ENCODE peak calls at places on chromosomes 11 and 22, in seven cellular contexts. Q is A549, G is stomach, J is tibial artery, W is transverse colon, C is thoracic aorta, D is MM.1S. N is an unnamed sample.
A peak's percentile ranks its signal among the peaks of the same experiment; 100 is the strongest.

GRCh38 chr11:95232666-95233065 is 1.7 kb upstream of the SESN3 start:
- DNase-seq in Q (no peak), G (no peak), J (no peak), W (no peak), C (no peak), D (peak; percentile 59), N (no peak)

GRCh38 chr11:61913699-61914395 is 3.5 kb downstream of the RAB3IL1 start:
- DNase-seq in Q (no peak), G (no peak), J (no peak), W (no peak), C (no peak), D (no peak), N (peak; percentile 6)

GRCh38 chr11:85815186-85815911 is 4.4 kb upstream of the SYTL2 start:
- DNase-seq in Q (no peak), G (no peak), J (no peak), W (no peak), C (no peak), D (no peak), N (no peak)

GRCh38 chr11:19853016-19853415 is 140.4 kb downstream of the NAV2 start:
- DNase-seq in Q (no peak), G (no peak), J (no peak), W (no peak), C (no peak), D (no peak), N (no peak)

GRCh38 chr11:15370774-15371173 is 256.1 kb downstream of the INSC start:
- DNase-seq in Q (no peak), G (no peak), J (no peak), W (no peak), C (no peak), D (no peak), N (no peak)

GRCh38 chr11:9802291-9802861 is 138.5 kb downstream of the SWAP70 start:
- DNase-seq in Q (no peak), G (no peak), J (no peak), W (no peak), C (no peak), D (no peak), N (no peak)

GRCh38 chr11:27910186-27910941 is 197.6 kb downstream of the KIF18A start:
- DNase-seq in Q (peak; percentile 50), G (no peak), J (no peak), W (no peak), C (no peak), D (no peak), N (no peak)

GRCh38 chr11:96464695-96465307 is 75.0 kb downstream of the JRKL start:
- DNase-seq in Q (peak; percentile 72), G (no peak), J (no peak), W (no peak), C (no peak), D (peak; percentile 82), N (no peak)

GRCh38 chr11:121416909-121417567 is 35.1 kb upstream of the SORL1 start:
- DNase-seq in Q (peak; percentile 1), G (peak; percentile 92), J (peak; percentile 94), W (peak; percentile 88), C (peak; percentile 73), D (no peak), N (peak; percentile 80)

GRCh38 chr11:110955797-110956196 is 243.6 kb upstream of the ARHGAP20 start:
- DNase-seq in Q (no peak), G (no peak), J (no peak), W (no peak), C (no peak), D (no peak), N (no peak)

GRCh38 chr11:128302425-128303186 is 284.8 kb downstream of the ETS1 start:
- DNase-seq in Q (no peak), G (no peak), J (no peak), W (peak; percentile 33), C (no peak), D (peak; percentile 91), N (no peak)

GRCh38 chr11:13358871-13359270 is 81.3 kb downstream of the BMAL1 start:
- DNase-seq in Q (no peak), G (no peak), J (no peak), W (no peak), C (no peak), D (no peak), N (no peak)

GRCh38 chr22:18078329-18079041 is 695 bp downstream of the PEX26 start:
- DNase-seq in Q (peak; percentile 25), G (peak; percentile 60), J (no peak), W (peak; percentile 60), C (no peak), D (peak; percentile 70), N (no peak)

GRCh38 chr22:36027960-36028645 is 521 bp downstream of the RBFOX2 start:
- DNase-seq in Q (no peak), G (no peak), J (no peak), W (peak; percentile 30), C (no peak), D (peak; percentile 52), N (peak; percentile 82)

GRCh38 chr11:61787928-61788491 is 4.4 kb downstream of the TMEM258 start:
- DNase-seq in Q (peak; percentile 84), G (peak; percentile 72), J (no peak), W (peak; percentile 26), C (no peak), D (no peak), N (peak; percentile 60)

GRCh38 chr22:50304528-50305392 is 2.7 kb downstream of the PLXNB2 start:
- DNase-seq in Q (peak; percentile 45), G (peak; percentile 88), J (peak; percentile 92), W (peak; percentile 56), C (no peak), D (no peak), N (peak; percentile 73)

GRCh38 chr22:50306753-50307749 is at the start of gene PLXNB2:
- DNase-seq in Q (peak; percentile 77), G (peak; percentile 84), J (peak; percentile 91), W (peak; percentile 85), C (no peak), D (peak; percentile 79), N (peak; percentile 92)

GRCh38 chr22:50305658-50306566 is 1.5 kb downstream of the PLXNB2 start:
- DNase-seq in Q (peak; percentile 85), G (peak; percentile 88), J (peak; percentile 96), W (peak; percentile 89), C (peak; percentile 85), D (no peak), N (peak; percentile 89)

GRCh38 chr22:50303848-50304527 is 3.5 kb downstream of the PLXNB2 start:
- DNase-seq in Q (peak; percentile 58), G (peak; percentile 79), J (peak; percentile 84), W (peak; percentile 72), C (no peak), D (no peak), N (no peak)

GRCh38 chr22:50305393-50305657 is 2.1 kb downstream of the PLXNB2 start:
- DNase-seq in Q (no peak), G (no peak), J (no peak), W (no peak), C (no peak), D (no peak), N (no peak)
- H3K27ac ChIP-seq in Q (peak overlapping the region; percentile 100), G (peak overlapping the region; percentile 95), J (peak overlapping the region; percentile 92), W (peak overlapping the region; percentile 93), C (peak overlapping the region; percentile 90), D (no peak overlapping the region), N (peak overlapping the region; percentile 79)

DNA sequence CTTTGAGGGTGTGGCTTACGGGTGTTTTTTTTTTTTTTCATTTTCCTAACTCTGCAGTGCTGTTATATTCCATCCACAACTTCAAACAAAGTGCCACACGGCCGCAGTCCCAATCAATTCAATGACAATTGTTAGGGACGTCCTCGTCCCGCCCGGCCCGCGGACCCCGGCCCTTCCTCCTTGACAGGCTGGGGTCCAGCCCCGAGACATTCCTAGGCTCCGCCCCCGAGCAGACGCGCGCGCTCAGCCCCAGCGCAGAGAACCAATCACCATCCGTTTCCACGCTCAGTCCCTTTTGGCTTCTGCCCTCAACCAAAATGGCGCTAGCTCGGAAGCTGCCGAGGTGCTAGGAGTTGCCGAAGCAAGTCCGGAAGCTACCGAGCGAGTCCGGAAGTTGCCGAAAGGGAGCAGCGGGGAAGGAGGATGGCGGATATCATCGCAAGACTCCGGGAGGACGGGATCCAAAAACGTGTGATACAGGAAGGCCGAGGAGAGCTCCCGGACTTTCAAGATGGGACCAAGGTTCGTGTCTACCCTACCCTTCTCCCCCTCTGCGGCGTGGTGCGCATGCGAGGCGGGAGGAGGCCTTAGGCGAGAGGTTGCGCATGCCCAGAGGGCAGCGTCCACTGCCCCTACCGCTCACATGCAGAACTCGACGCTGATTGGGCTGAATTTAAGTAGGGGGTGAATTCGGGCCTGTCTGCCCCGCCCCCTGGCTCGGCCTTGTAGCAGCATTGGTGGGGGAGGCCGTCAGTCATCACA is at the start of gene AIP:
- DNase-seq in Q (peak; percentile 98), G (peak; percentile 98), J (peak; percentile 99), W (peak; percentile 98), C (peak; percentile 92), D (peak; percentile 99), N (peak; percentile 99)
- TF ChIP-seq CTCF in Q (no peak), G (peak; percentile 24), J (peak; percentile 45), W (peak; percentile 69), C (no peak), D (no peak), N (no peak)

GRCh38 chr11:65419460-65419772 is 3.2 kb upstream of the NEAT1 start:
- DNase-seq in Q (no peak), G (no peak), J (no peak), W (peak; percentile 30), C (no peak), D (no peak), N (peak; percentile 60)

GRCh38 chr11:65420506-65421203 is 1.9 kb upstream of the NEAT1 start:
- DNase-seq in Q (no peak), G (peak; percentile 21), J (no peak), W (peak; percentile 10), C (no peak), D (peak; percentile 47), N (no peak)

GRCh38 chr11:65418681-65419459 is 3.7 kb upstream of the NEAT1 start:
- DNase-seq in Q (peak; percentile 98), G (peak; percentile 96), J (peak; percentile 98), W (peak; percentile 97), C (peak; percentile 91), D (peak; percentile 98), N (peak; percentile 89)

GRCh38 chr11:65421204-65422103 is 1.1 kb upstream of the NEAT1 start:
- DNase-seq in Q (peak; percentile 97), G (peak; percentile 94), J (peak; percentile 98), W (peak; percentile 94), C (peak; percentile 97), D (peak; percentile 91), N (peak; percentile 96)

DNA sequence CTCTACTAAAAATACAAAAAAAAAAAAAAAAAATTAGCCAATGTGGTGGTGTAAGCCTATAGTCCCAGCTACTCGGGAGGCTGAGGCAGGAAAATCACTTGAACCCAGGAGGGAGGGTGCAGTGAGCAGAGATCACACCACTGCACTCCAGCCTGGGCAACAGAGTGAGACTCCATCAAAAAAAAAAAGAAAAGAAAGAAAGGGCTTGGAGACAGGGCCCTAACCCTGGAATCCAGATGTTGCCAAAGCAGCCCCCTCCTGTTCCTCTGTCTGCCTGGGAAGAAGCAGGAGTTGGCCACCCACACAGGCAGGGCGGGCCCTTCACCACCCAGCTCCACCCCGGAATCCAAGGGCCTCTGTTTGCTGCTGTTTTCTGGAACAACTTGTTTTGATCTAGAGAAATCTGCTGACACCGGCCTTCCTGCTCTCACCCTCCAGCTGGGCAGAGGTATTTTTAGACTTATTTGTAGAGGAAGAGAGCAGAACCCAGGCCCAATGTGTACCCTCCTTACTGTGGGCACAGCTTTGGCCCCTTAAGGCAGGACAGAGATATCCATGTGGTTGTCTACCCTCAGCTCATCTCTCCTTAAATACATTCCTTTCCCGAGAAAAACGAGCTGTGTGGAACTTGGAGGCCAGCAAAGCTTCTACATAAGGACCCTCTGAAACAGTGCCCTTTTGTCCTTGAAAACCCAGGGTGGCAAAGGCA is 2.7 kb upstream of the NEAT1 start:
- DNase-seq in Q (peak; percentile 94), G (peak; percentile 95), J (peak; percentile 98), W (peak; percentile 94), C (peak; percentile 84), D (peak; percentile 95), N (peak; percentile 81)
- H3K4me3 ChIP-seq in Q (peak overlapping the region; percentile 95), G (peak overlapping the region; percentile 91), J (peak overlapping the region; percentile 97), W (peak overlapping the region; percentile 81), C (peak overlapping the region; percentile 94), D (peak overlapping the region; percentile 75), N (peak overlapping the region; percentile 93)

GRCh38 chr11:67079065-67079464 is 22.4 kb downstream of the RHOD start:
- DNase-seq in Q (no peak), G (no peak), J (no peak), W (no peak), C (no peak), D (no peak), N (no peak)
- H3K27ac ChIP-seq in Q (peak overlapping the region; percentile 81), G (no peak overlapping the region), J (no peak overlapping the region), W (no peak overlapping the region), C (no peak overlapping the region), D (no peak overlapping the region), N (no peak overlapping the region)

N was measured in pancreas.